ENCODE peak calls at places on chromosomes 2 and 18, in ten cellular contexts. J is uterus, S is SK-N-SH, K is neural progenitor cell, W is H9, Z is transverse colon, G is psoas muscle, O is Peyer's patch, R is heart right ventricle, U is hepatocyte. C is an unnamed sample.
A peak's percentile ranks its signal among the peaks of the same experiment; 100 is the strongest.

GRCh38 chr2:25314514-25315315 is 27.0 kb downstream of the DNMT3A start:
- DNase-seq in K (peak; percentile 81), J (peak; percentile 80), U (peak; percentile 84), G (peak; percentile 61), Z (peak; percentile 53), R (peak; percentile 77), O (peak; percentile 76), W (peak; percentile 91), S (peak; percentile 97), C (peak; percentile 49)

GRCh38 chr2:2875296-2875695 is 502.3 kb downstream of the EIPR1 start:
- DNase-seq in J (no peak), R (no peak), O (no peak), K (no peak), S (no peak), W (no peak), G (no peak), Z (no peak), U (no peak), C (no peak)

GRCh38 chr18:24063121-24063731 is 48.7 kb downstream of the TTC39C start:
- DNase-seq in G (no peak), Z (no peak), K (no peak), W (no peak), O (no peak), U (no peak), S (no peak), R (no peak), J (no peak), C (no peak)

GRCh38 chr2:238518127-238518827 is 91.5 kb downstream of the ASB1 start:
- DNase-seq in G (no peak), O (no peak), J (no peak), Z (no peak), R (no peak), K (no peak), S (no peak), U (no peak), W (no peak), C (no peak)

GRCh38 chr2:15359716-15360531 is 201.2 kb downstream of the NBAS start:
- DNase-seq in Z (no peak), O (no peak), R (no peak), K (no peak), J (no peak), G (no peak), W (no peak), U (no peak), S (no peak), C (no peak)

GRCh38 chr2:2530334-2530733 is 199.3 kb upstream of the MYT1L start:
- DNase-seq in S (no peak), R (no peak), Z (no peak), K (peak; percentile 13), G (no peak), W (peak; percentile 56), U (no peak), O (no peak), J (no peak), C (no peak)

GRCh38 chr2:153105829-153106578 is 372.6 kb downstream of the RPRM start:
- DNase-seq in W (no peak), U (no peak), R (no peak), J (no peak), S (no peak), G (no peak), O (no peak), K (no peak), Z (no peak), C (no peak)

GRCh38 chr2:224041554-224041953 is 2.5 kb upstream of the SERPINE2 start:
- DNase-seq in K (no peak), O (no peak), W (no peak), S (no peak), R (no peak), Z (no peak), J (no peak), G (no peak), U (no peak), C (no peak)

GRCh38 chr2:65204461-65205230 is 23.0 kb upstream of the ACTR2 start:
- DNase-seq in S (no peak), U (no peak), Z (no peak), W (no peak), G (no peak), O (no peak), J (no peak), K (no peak), R (peak; percentile 27), C (no peak)

GRCh38 chr2:182416191-182416590 is 10.6 kb downstream of the PDE1A start:
- DNase-seq in U (no peak), S (no peak), K (no peak), O (no peak), Z (no peak), R (no peak), W (no peak), J (no peak), G (no peak), C (no peak)

GRCh38 chr2:100900156-100900795 is 80.3 kb downstream of the NPAS2 start:
- DNase-seq in K (no peak), G (no peak), J (no peak), O (no peak), W (no peak), R (no peak), S (no peak), Z (no peak), U (no peak), C (no peak)

GRCh38 chr18:75775121-75775520 is 347.6 kb upstream of the SMIM21 start:
- DNase-seq in G (no peak), R (no peak), K (no peak), Z (no peak), S (no peak), J (no peak), O (no peak), U (no peak), W (no peak), C (no peak)

GRCh38 chr18:12821408-12821807 is 62.6 kb downstream of the PTPN2 start:
- DNase-seq in U (no peak), G (no peak), K (peak; percentile 40), W (peak; percentile 47), O (no peak), J (no peak), Z (no peak), S (no peak), R (no peak), C (no peak)

GRCh38 chr2:143968360-143968759 is 551.6 kb downstream of the ZEB2 start:
- DNase-seq in J (no peak), U (no peak), G (no peak), K (no peak), W (no peak), Z (no peak), S (no peak), R (no peak), O (no peak), C (no peak)
- H3K9me3 ChIP-seq in J (no peaks in the 10 kb centered on the region), U (no peaks in the 10 kb centered on the region), G (no peaks in the 10 kb centered on the region), K (no peaks in the 10 kb centered on the region), W (no peaks in the 10 kb centered on the region), Z (no peaks in the 10 kb centered on the region), S (no peaks in the 10 kb centered on the region), R (no peaks in the 10 kb centered on the region), O (no peaks in the 10 kb centered on the region), C (no peaks in the 10 kb centered on the region)

DNA sequence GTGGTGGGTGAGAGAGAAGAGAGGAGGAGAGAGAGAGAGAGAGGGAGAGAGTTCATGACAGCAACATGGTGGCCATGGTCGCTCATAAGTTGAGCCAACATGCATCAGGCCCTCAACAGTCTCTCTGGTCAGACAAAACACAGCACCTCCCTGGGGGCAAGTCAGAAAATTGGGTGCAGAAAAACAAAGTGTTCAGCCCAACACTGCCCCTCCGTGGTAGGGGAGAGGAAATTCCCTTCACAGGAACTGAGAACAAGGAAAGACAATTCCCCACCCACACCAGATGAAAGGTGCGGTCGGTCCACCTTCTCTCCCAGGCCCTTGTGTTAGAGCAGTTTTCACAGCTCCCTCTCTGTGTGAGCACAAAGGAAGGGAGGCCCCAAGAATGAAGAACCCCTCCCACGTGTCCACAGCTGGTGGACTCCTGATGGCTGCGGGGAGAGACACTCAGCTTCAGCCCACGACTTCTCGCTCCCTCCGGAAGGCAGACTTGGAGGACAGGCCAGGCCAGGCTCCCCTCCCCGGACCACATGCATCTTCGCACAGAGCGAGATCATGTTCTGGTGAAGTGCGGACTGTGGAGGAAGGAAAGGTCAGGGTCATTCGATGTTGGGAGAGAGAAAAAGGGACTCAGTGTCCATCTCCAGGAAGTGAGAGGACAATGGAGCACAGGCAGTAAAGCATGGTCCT is 181.7 kb downstream of the ANAPC1 start:
- DNase-seq in K (peak; percentile 68), Z (peak; percentile 67), U (peak; percentile 55), W (peak; percentile 82), G (peak; percentile 43), S (peak; percentile 52), O (peak; percentile 68), R (peak; percentile 24), J (no peak), C (peak; percentile 11)
- H3K27ac ChIP-seq in K (no peak overlapping the region), Z (no peak overlapping the region), U (no peak overlapping the region), W (no peak overlapping the region), G (peak overlapping the region; percentile 83), S (no peak overlapping the region), O (no peak overlapping the region), R (no peak overlapping the region), J (no peak overlapping the region), C (no peak overlapping the region)

DNA sequence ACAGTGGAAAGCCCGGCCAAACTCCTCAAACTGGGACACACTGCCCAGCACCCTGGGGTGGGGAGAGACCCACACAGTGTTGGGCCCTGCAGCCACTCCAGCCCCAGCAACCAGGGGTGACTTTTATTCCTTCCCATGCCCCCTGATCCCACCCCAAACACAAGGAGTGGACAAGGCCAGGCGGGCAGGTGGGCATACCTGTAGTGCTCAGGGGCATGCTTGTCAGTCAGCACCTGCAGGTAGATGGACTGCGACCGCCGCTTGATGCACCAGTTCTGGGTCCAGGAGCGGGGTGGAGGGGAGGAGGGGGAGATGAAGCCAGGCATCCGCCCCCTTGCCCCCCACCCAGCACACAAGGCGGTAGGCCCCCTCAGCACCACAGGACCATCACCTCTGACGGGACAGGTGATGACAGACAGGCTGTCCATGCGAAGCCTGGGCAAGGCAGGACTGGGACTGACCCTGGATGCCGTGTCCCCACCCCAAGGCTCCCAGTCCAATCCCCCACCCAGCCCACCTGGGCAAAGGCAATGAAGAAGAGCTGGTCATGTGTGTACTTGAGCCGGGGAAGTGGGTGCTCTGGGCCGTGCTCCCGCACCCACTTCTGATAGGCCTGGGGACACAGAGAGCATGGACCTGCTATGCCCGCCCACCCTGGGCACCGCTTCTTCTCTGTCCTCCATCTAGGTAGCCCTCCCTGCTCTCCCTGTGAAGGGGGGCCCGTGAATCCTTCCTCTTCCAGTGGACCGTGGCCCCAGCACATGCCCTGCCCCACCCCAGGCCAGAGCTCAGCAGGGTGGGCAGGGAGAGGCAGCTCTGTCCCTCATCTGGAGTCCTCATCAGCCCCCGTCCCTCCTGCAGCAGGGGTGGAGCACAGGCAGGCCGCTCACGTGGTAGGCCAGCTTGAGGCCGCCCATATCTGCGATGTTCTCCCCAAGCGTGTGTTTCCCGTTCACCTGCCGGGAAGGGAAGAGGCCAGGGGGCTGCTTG is 7.1 kb downstream of the ECEL1 start:
- DNase-seq in K (no peak), R (no peak), Z (no peak), O (no peak), G (no peak), W (peak; percentile 23), U (no peak), S (no peak), J (no peak), C (no peak)
- H3K27me3 ChIP-seq in K (peaks cover 38% of the 10 kb centered on the region), R (peaks cover 68% of the 10 kb centered on the region), Z (peaks cover 44% of the 10 kb centered on the region), O (no peaks in the 10 kb centered on the region), G (peaks cover 1% of the 10 kb centered on the region), W (peaks cover 14% of the 10 kb centered on the region), U (peaks cover 23% of the 10 kb centered on the region), S (peaks cover 19% of the 10 kb centered on the region), J (peaks cover 8% of the 10 kb centered on the region), C (peaks cover 16% of the 10 kb centered on the region)

DNA sequence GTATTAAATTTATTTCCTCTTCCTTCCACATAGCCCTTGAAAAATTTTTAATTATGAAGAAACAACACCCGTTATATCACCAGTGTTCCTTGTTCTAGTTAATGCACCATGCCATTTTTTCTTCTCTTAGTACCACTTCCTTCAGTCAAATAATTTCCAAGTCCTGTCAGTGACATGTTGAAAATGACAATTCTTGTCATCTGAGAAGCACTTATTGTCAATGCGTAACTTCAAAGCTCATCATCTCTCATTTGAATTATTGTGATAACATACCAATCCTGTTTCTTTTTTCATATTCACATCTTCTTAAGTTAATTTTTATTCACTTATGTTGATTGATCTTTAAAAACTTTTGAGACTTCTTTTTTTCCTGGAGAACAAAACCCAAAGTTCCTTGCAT is 320.4 kb downstream of the ASXL3 start:
- DNase-seq in O (no peak), R (no peak), G (no peak), K (no peak), S (no peak), W (no peak), U (no peak), Z (no peak), J (no peak), C (no peak)
- H3K9me3 ChIP-seq in O (no peaks in the 10 kb centered on the region), R (peaks cover 31% of the 10 kb centered on the region), G (no peaks in the 10 kb centered on the region), K (peaks cover 24% of the 10 kb centered on the region), S (peaks cover 16% of the 10 kb centered on the region), W (peaks cover 12% of the 10 kb centered on the region), U (peaks cover 2% of the 10 kb centered on the region), Z (peaks cover 3% of the 10 kb centered on the region), J (no peaks in the 10 kb centered on the region), C (no peaks in the 10 kb centered on the region)

C was measured in CD4-positive, alpha-beta T cell.